ENCODE peak calls at places on chromosomes 16 and 17, in six cellular contexts. M is hepatocyte, E is ovary, I is mucosa of descending colon, U is psoas muscle, Y is fibroblast of lung. F is an unnamed sample.

GRCh38 chr17:14057591-14057990 is 11.7 kb upstream of the COX10 start:
- DNase-seq in M (no peak), E (no peak), I (no peak), U (no peak), Y (peak), F (no peak)

GRCh38 chr16:70391881-70392481 is 45.3 kb downstream of the DDX19A start:
- DNase-seq in M (no peak), E (peak), I (no peak), U (peak), Y (peak), F (peak)

GRCh38 chr16:8628981-8629725 is 7.7 kb downstream of the METTL22 start:
- DNase-seq in M (no peak), E (no peak), I (no peak), U (no peak), Y (no peak), F (no peak)

GRCh38 chr16:84879569-84880487 is 60.0 kb downstream of the CRISPLD2 start:
- DNase-seq in M (peak), E (no peak), I (no peak), U (peak), Y (peak), F (no peak)

GRCh38 chr17:17108681-17109049 is 66.4 kb downstream of the MPRIP start:
- DNase-seq in M (no peak), E (no peak), I (peak), U (peak), Y (no peak), F (no peak)

GRCh38 chr16:71923941-71924690 is 28.8 kb downstream of the IST1 start:
- DNase-seq in M (no peak), E (no peak), I (no peak), U (no peak), Y (peak), F (no peak)

GRCh38 chr17:48545022-48545376 is at the start of gene HOXB2:
- DNase-seq in M (no peak), E (no peak), I (no peak), U (no peak), Y (no peak), F (no peak)

GRCh38 chr16:8569650-8570338 is 20.5 kb downstream of the TMEM114 start:
- DNase-seq in M (no peak), E (no peak), I (no peak), U (no peak), Y (no peak), F (no peak)

GRCh38 chr16:54538241-54538640 is 251.7 kb upstream of the IRX3 start:
- DNase-seq in M (no peak), E (no peak), I (no peak), U (no peak), Y (no peak), F (no peak)

GRCh38 chr17:62739666-62740065 is 68.4 kb downstream of the MARCHF10 start:
- DNase-seq in M (no peak), E (no peak), I (no peak), U (no peak), Y (no peak), F (no peak)

GRCh38 chr17:40873255-40873654 is 6.2 kb upstream of the KRT12 start:
- DNase-seq in M (no peak), E (no peak), I (no peak), U (no peak), Y (no peak), F (no peak)

GRCh38 chr17:69928586-69928985 is 146.4 kb upstream of the KCNJ16 start:
- DNase-seq in M (no peak), E (no peak), I (no peak), U (no peak), Y (no peak), F (no peak)

GRCh38 chr16:86941731-86942468 is 363.6 kb downstream of the FOXL1 start:
- DNase-seq in M (no peak), E (no peak), I (no peak), U (peak), Y (no peak), F (no peak)

GRCh38 chr17:22265807-22266206 is 573.5 kb downstream of the KCNJ18 start:
- DNase-seq in M (no peak), E (no peak), I (no peak), U (no peak), Y (no peak), F (no peak)

GRCh38 chr16:2963611-2964415 is at the start of gene KREMEN2:
- DNase-seq in M (peak), E (no peak), I (peak), U (peak), Y (no peak), F (no peak)

GRCh38 chr17:70137451-70138230 is 31.7 kb upstream of the KCNJ2 start:
- DNase-seq in M (peak), E (peak), I (peak), U (peak), Y (peak), F (peak)

DNA sequence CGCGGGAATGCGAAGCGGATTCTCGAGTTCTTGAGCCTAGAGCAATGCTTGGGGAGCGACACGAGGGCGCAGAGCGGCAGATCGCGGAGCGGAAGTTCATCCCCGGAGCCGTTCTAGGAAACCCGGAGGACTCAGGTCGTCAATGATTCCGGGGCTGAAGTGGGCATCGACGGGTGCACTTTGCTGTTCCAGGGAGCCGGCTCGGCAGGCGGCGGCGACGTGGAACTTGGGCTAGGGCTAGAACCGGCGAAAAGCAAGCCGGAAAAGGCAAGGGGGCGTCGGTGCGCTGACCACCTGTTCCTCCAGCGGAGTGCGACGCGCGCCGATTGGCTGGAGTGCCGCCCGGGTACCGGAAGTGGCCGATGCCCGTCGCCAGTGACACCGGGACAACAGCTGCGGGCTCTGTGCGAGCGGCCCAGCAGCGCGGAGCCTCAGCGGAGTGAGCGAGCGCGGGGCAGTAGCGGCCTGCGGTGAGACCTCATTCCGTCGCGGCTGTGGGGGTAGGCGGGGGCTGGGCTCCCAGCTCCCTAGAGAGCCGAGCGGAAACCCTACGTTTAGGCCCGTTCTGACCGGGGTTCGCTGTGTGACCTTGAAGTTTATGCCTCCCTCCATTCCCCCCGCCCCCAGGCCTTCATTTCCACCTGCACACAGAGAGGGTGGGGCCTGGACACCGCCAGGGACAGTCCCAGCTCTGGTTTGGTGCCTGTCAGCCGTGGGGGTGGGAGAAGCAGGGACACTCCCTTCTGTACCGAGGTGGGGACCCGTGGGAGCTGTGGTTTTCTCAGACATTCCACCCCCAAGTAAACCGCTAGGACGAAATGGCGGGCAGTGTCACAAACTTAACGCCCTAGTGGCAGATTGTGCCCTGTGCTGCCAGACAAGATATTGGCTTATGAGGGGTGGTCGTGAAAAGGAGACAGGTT is at the start of gene ZFP3:
- DNase-seq in M (peak), E (peak), I (peak), U (peak), Y (peak), F (peak)
- H3K4me3 ChIP-seq in M (no peak), E (peak), I (peak), U (peak), Y (peak), F (peak)

DNA sequence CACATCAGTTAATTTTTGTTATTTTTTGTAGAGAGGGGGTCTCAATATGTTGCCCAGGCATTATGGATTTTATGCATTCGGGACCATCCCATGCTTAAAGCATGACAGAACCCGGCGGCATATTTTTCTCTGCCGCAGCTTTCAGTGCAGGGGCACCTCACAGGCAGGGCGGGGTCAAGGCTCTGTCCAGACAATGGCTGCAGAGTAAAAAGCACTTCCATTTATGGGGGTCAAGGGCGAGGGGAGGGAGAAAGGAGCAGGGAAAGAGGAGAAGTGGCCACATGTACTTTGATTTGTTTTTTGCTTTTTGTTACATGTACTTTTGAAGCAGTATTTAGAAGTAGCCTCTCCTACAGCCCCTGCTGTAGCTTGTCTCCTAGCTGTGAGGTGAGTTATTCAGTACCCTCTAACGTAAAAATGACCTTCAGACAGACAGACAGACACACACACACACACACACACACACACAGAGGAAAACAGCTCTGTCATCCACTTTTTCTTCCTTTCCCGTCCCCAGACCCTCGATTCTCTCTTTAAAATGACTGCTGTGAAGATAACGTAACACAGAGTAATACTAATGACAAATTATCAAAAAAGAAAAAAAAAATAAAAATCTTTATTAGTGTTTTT is 875 bp upstream of the SCPEP1 start:
- DNase-seq in M (no peak), E (no peak), I (no peak), U (no peak), Y (no peak), F (no peak)
- H3K4me3 ChIP-seq in M (peak), E (peak), I (no peak), U (peak), Y (peak), F (peak)

GRCh38 chr16:324451-325334 is 27.8 kb downstream of the AXIN1 start:
- DNase-seq in M (peak), E (no peak), I (peak), U (no peak), Y (no peak), F (no peak)
- H3K4me3 ChIP-seq in M (no peak), E (no peak), I (no peak), U (peak), Y (no peak), F (no peak)

GRCh38 chr17:38656959-38657823 is 17.6 kb downstream of the EPOP start:
- DNase-seq in M (no peak), E (no peak), I (peak), U (no peak), Y (no peak), F (no peak)
- H3K4me3 ChIP-seq in M (no peak), E (no peak), I (no peak), U (no peak), Y (no peak), F (no peak)

DNA sequence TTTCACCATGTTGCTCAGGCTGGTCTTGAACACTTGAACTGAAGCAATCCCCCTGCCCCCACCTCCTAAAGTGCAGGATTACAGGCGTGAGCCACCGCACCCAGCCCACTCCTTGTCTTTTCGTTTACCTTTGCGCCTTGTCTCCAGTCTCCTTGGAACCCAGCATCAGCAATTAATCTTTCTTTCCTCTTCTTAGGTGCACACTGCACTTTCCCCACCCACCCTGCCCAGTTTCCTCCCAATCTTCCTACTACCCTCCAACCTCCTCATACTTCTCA is 1.5 kb upstream of the CLDN7 start:
- DNase-seq in M (peak), E (no peak), I (peak), U (no peak), Y (no peak), F (no peak)
- H3K4me3 ChIP-seq in M (peak), E (no peak), I (no peak), U (no peak), Y (no peak), F (no peak)

GRCh38 chr17:77419095-77419494 is 278.3 kb downstream of the SEC14L1 start:
- DNase-seq in M (no peak), E (no peak), I (no peak), U (no peak), Y (no peak), F (no peak)
- H3K4me3 ChIP-seq in M (no peak), E (no peak), I (no peak), U (no peak), Y (no peak), F (no peak)

GRCh38 chr17:81285179-81285878 is 9.8 kb downstream of the SLC38A10 start:
- DNase-seq in M (no peak), E (peak), I (peak), U (peak), Y (peak), F (no peak)
- H3K4me3 ChIP-seq in M (no peak), E (peak), I (no peak), U (peak), Y (no peak), F (peak)

GRCh38 chr16:57042157-57043111 is 49.9 kb upstream of the CPNE2 start:
- DNase-seq in M (no peak), E (no peak), I (no peak), U (no peak), Y (peak), F (no peak)
- H3K4me3 ChIP-seq in M (no peak), E (no peak), I (no peak), U (no peak), Y (no peak), F (no peak)

DNA sequence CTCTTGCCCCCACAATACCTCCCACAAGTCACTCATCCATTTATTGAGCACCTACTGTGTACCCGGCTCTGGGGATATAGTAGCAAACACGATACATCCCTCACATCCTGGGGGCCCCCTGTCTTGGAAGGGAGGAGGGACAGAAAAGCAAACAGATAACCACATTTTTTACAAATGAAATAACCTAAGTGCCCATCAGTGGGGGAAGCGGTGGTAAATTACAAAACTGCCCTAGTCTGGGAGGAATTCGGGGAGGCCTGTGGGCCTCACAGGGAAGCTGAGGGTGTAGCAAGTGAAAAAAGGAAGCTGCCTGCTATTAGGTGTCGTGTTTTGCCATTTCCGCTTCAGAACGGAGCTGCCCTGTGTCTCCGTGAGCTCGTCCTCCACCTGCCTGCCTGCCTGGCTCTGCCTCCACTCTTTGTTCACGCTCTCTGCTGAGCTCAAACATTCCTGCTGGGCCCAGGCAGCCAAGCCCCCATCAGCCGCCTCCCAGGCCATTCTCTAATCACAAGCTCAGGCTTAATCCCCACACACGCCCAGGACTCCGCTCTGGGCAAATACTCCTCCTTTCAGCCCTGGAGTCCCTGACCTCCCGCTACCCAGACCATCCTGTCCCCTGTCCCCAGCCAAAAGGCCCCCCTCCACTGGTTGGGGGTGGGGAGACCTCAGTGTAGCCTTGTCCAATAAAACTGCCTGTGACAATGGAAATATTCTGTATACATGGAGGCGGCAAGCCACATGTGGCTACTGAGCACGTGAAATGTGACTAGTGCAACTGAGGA is 10.2 kb upstream of the SEC14L5 start:
- DNase-seq in M (peak), E (no peak), I (no peak), U (no peak), Y (no peak), F (no peak)
- H3K4me3 ChIP-seq in M (no peak), E (no peak), I (no peak), U (no peak), Y (no peak), F (no peak)

GRCh38 chr16:85903576-85903975 is 4.6 kb downstream of the IRF8 start:
- DNase-seq in M (no peak), E (no peak), I (no peak), U (no peak), Y (no peak), F (no peak)
- H3K4me3 ChIP-seq in M (no peak), E (no peak), I (no peak), U (no peak), Y (no peak), F (no peak)

F was measured in skeletal muscle cell.